ENCODE peak calls at places on chromosomes 1 and 21, in nine cellular contexts. W is pancreas; J is NT2/D1; A is CD8-positive, alpha-beta T cell; C is fibroblast of mammary gland; Z is colonic mucosa; O is heart right ventricle; Q is skeletal muscle cell; Y is fibroblast of lung. I is an unnamed sample.

GRCh38 chr1:52595061-52595460 is 7.1 kb upstream of the GPX7 start:
- DNase-seq in Z (no peak), J (no peak), A (no peak), Q (no peak), O (no peak), C (no peak), Y (no peak), W (no peak), I (no peak)

GRCh38 chr21:26072891-26073615 is 97.5 kb downstream of the APP start:
- DNase-seq in O (no peak), A (no peak), Y (peak; percentile 54), J (no peak), W (no peak), Z (no peak), Q (no peak), C (peak; percentile 57), I (no peak)

GRCh38 chr1:15684042-15684461 is at the start of gene PLEKHM2:
- DNase-seq in W (peak; percentile 31), Y (peak; percentile 40), A (peak; percentile 52), Z (no peak), Q (no peak), J (no peak), C (peak; percentile 27), O (no peak), I (peak; percentile 65)

GRCh38 chr21:38171723-38172344 is 85.0 kb upstream of the KCNJ15 start:
- DNase-seq in O (no peak), A (no peak), Q (peak; percentile 58), Z (no peak), W (peak; percentile 15), Y (peak; percentile 54), C (peak; percentile 84), J (peak; percentile 93), I (no peak)

GRCh38 chr1:46466477-46467182 is 23.0 kb upstream of the DMBX1 start:
- DNase-seq in O (no peak), Y (no peak), W (peak; percentile 21), Q (no peak), A (no peak), Z (no peak), J (peak; percentile 76), C (no peak), I (no peak)

GRCh38 chr1:1092890-1093609 is 18.9 kb upstream of the RNF223 start:
- DNase-seq in W (no peak), J (no peak), Q (no peak), O (no peak), A (no peak), Z (no peak), Y (no peak), C (no peak), I (no peak)

GRCh38 chr21:39120876-39121599 is 62.2 kb downstream of the PSMG1 start:
- DNase-seq in A (no peak), Q (no peak), W (no peak), J (no peak), Z (peak; percentile 8), Y (no peak), C (no peak), O (no peak), I (no peak)

GRCh38 chr1:38835230-38835827 is 24.2 kb downstream of the RRAGC start:
- DNase-seq in Y (peak; percentile 90), Z (peak; percentile 64), C (peak; percentile 87), O (peak; percentile 73), W (peak; percentile 23), J (peak; percentile 92), A (peak; percentile 55), Q (peak; percentile 56), I (no peak)

GRCh38 chr1:170586942-170587593 is 55.1 kb downstream of the GORAB start:
- DNase-seq in Q (no peak), O (peak; percentile 7), C (peak; percentile 85), Z (no peak), A (no peak), W (no peak), Y (peak; percentile 75), J (no peak), I (no peak)

GRCh38 chr1:174726167-174726879 is 273.4 kb upstream of the CACYBP start:
- DNase-seq in A (no peak), Q (peak; percentile 7), Y (peak; percentile 70), O (no peak), C (peak; percentile 48), Z (no peak), J (no peak), W (no peak), I (no peak)

DNA sequence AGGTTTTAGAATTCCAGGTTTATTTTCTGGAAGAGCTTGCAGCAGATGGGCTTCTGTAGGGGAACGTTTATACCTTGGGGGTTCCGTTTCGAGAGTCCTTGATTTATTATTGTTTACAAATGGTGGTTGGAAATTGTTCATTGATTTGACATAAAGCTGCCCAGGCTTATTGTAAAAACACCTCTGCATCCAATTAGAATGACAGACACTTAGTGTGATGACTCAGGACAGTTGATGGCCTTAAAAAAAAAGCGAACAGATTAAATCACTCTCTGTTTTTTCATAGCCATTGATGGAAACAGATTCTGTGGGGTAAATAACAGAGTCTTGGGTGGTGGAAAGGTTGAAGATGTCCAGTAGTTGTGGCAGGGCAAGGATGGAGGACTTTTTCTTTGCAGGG is 35.4 kb downstream of the GALNT2 start:
- DNase-seq in A (no peak), O (no peak), C (no peak), J (no peak), Y (no peak), W (no peak), Q (no peak), Z (no peak), I (no peak)
- H3K4me3 ChIP-seq in A (no peak overlapping the region), O (no peak overlapping the region), C (no peak overlapping the region), J (no peak overlapping the region), Y (no peak overlapping the region), W (no peak overlapping the region), Q (no peak overlapping the region), Z (no peak overlapping the region), I (no peak overlapping the region)

GRCh38 chr21:45405819-45406762 is 1.1 kb downstream of the COL18A1 start:
- DNase-seq in A (no peak), W (peak; percentile 40), O (no peak), C (peak; percentile 45), Z (no peak), Y (peak; percentile 42), J (no peak), Q (no peak), I (peak; percentile 42)

GRCh38 chr21:45403825-45404725 is 890 bp upstream of the COL18A1 start:
- DNase-seq in Q (no peak), J (no peak), A (no peak), O (no peak), Y (peak; percentile 67), C (peak; percentile 58), W (peak; percentile 34), Z (no peak), I (peak; percentile 39)

GRCh38 chr21:45405271-45405818 is 380 bp downstream of the COL18A1 start:
- DNase-seq in Q (no peak), W (no peak), C (peak; percentile 25), J (no peak), Y (no peak), O (peak; percentile 67), A (no peak), Z (no peak), I (peak; percentile 46)

GRCh38 chr21:45403133-45403824 is 1.7 kb upstream of the COL18A1 start:
- DNase-seq in W (no peak), Y (no peak), A (no peak), Q (no peak), Z (no peak), J (no peak), O (no peak), C (no peak), I (peak; percentile 8)

DNA sequence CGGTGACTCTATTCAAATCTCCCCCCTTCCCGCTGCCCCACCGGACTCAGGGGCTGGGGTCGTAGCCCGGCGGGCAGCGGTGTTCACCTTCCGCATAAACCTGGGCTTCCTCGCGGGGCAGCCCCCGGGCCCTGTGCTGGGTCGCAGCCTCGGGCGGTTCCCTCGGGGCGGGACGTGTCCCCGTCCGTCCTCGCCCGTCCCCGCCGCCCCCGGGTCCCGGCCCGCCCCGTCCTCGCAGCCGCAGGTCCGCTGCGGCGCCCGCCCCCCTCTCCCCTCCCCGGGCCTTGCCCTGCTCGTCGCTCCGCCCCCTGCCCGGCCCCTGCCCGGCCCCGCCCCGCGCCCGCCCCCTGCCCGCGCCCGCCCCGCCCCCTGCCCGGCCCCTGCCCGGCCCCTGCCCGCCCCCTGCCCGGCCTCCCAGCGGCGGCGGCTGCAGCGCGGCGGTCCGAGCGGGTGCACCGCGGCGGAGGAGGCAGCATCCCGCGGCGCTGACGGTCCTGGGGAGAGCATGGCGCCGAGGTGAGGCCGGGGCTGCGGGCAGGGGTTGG is at the start of gene COL18A1:
- DNase-seq in O (peak; percentile 73), J (no peak), W (peak; percentile 62), Q (no peak), C (peak; percentile 26), Y (peak; percentile 56), A (peak; percentile 40), Z (no peak), I (peak; percentile 30)
- H3K4me3 ChIP-seq in O (peak within 1 kb of the TSS; percentile 30), J (peak within 1 kb of the TSS; percentile 88), W (peak within 1 kb of the TSS; percentile 46), Q (peak within 1 kb of the TSS; percentile 48), C (peak within 1 kb of the TSS; percentile 47), Y (peak within 1 kb of the TSS; percentile 65), A (peak within 1 kb of the TSS; percentile 30), Z (peak within 1 kb of the TSS; percentile 43), I (no peak within 1 kb of the TSS)

GRCh38 chr1:18384059-18384458 is 96.7 kb upstream of the KLHDC7A start:
- DNase-seq in J (no peak), C (no peak), Y (no peak), A (no peak), Z (no peak), W (no peak), O (no peak), Q (no peak), I (no peak)

GRCh38 chr1:18385239-18385790 is 95.4 kb upstream of the KLHDC7A start:
- DNase-seq in A (no peak), O (no peak), Y (no peak), W (peak; percentile 4), C (no peak), Q (no peak), J (no peak), Z (peak; percentile 18), I (no peak)

GRCh38 chr1:18384477-18384876 is 96.3 kb upstream of the KLHDC7A start:
- DNase-seq in J (no peak), A (no peak), C (no peak), O (no peak), W (no peak), Z (no peak), Y (no peak), Q (no peak), I (no peak)

GRCh38 chr1:18386591-18386990 is 94.1 kb upstream of the KLHDC7A start:
- DNase-seq in J (no peak), Z (no peak), O (no peak), W (no peak), C (no peak), Q (no peak), Y (no peak), A (no peak), I (no peak)

GRCh38 chr1:18387307-18387706 is 93.4 kb upstream of the KLHDC7A start:
- DNase-seq in Z (no peak), Y (no peak), C (no peak), J (no peak), A (no peak), W (no peak), Q (no peak), O (no peak), I (no peak)
- H3K4me3 ChIP-seq in Z (no peak overlapping the region), Y (no peak overlapping the region), C (no peak overlapping the region), J (no peak overlapping the region), A (no peak overlapping the region), W (no peak overlapping the region), Q (no peak overlapping the region), O (no peak overlapping the region), I (no peak overlapping the region)

DNA sequence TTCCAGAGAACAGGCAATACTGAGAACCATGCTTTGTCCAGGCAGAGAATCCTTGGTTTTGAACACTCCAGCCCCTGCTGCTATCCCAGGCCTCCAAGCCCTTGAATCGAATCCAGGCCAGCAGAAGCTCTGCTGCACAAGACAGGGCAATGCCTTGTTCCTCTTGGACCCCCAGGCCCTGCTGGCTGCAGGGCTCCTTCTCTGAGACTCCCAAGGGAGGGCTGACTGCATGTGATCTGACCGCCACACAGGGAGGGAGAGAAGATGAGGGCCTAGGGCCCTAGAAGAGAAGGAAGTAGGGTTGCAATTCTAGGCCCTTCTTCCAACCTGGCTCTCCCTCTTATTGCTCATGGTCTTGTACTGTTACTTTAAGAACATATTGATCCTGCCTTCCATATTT is 160.6 kb upstream of the EDN2 start:
- DNase-seq in Y (no peak), C (no peak), J (no peak), W (no peak), A (no peak), Z (no peak), O (no peak), Q (no peak), I (no peak)
- H3K4me3 ChIP-seq in Y (no peak overlapping the region), C (no peak overlapping the region), J (no peak overlapping the region), W (no peak overlapping the region), A (no peak overlapping the region), Z (no peak overlapping the region), O (no peak overlapping the region), Q (no peak overlapping the region), I (no peak overlapping the region)

I was measured in mucosa of descending colon.